ENCODE peak calls at places on chromosome 22, in six cellular contexts. Z is memory B cell; U is stimulated activated CD4-positive, alpha-beta T cell treated with anti-CD3 and anti-CD28 coated beads, Interleukin-1b, Interleukin-23, amount 100 ng/mL, for 24 hours; R is T47D; D is brain microvascular endothelial cell; P is NCI-H2107. G is an unnamed sample.

GRCh38 chr22:20021196-20022181 is 579 bp downstream of the TANGO2 start:
- DNase-seq in Z (no peak), U (no peak), R (peak; percentile 37), D (no peak), P (no peak), G (no peak)

GRCh38 chr22:33302049-33302545 is 243.9 kb upstream of the SYN3 start:
- DNase-seq in Z (peak; percentile 72), U (peak; percentile 29), R (peak; percentile 71), D (peak; percentile 74), P (no peak), G (peak; percentile 33)

GRCh38 chr22:22164541-22165272 is 79.9 kb upstream of the VPREB1 start:
- DNase-seq in Z (no peak), U (no peak), R (no peak), D (no peak), P (peak; percentile 10), G (no peak)

GRCh38 chr22:50102946-50103345 is 13.1 kb downstream of the MOV10L1 start:
- DNase-seq in Z (no peak), U (no peak), R (peak; percentile 10), D (no peak), P (no peak), G (no peak)

GRCh38 chr22:49935561-49935960 is 17.1 kb downstream of the CRELD2 start:
- DNase-seq in Z (no peak), U (no peak), R (no peak), D (no peak), P (no peak), G (no peak)

GRCh38 chr22:19059481-19060278 is 62.5 kb downstream of the DGCR2 start:
- DNase-seq in Z (no peak), U (no peak), R (no peak), D (no peak), P (no peak), G (no peak)

GRCh38 chr22:19997561-19998231 is 18.9 kb downstream of the ARVCF start:
- DNase-seq in Z (no peak), U (no peak), R (no peak), D (no peak), P (no peak), G (no peak)

GRCh38 chr22:42343136-42343484 is 72.7 kb upstream of the TCF20 start:
- DNase-seq in Z (no peak), U (no peak), R (no peak), D (no peak), P (no peak), G (no peak)

GRCh38 chr22:48490513-48491411 is 1336.9 kb downstream of the BRD1 start:
- DNase-seq in Z (no peak), U (no peak), R (no peak), D (no peak), P (no peak), G (no peak)

GRCh38 chr22:41222846-41223507 is 17.8 kb downstream of the CHADL start:
- DNase-seq in Z (no peak), U (no peak), R (no peak), D (no peak), P (no peak), G (no peak)

GRCh38 chr22:30444632-30445437 is 19.3 kb downstream of the MTFP1 start:
- DNase-seq in Z (peak; percentile 36), U (no peak), R (peak; percentile 72), D (peak; percentile 67), P (no peak), G (no peak)

GRCh38 chr22:20316844-20317401 is 2.9 kb downstream of the DGCR6L start:
- DNase-seq in Z (no peak), U (no peak), R (no peak), D (no peak), P (no peak), G (no peak)

GRCh38 chr22:47176573-47177333 is 414.3 kb downstream of the TBC1D22A start:
- DNase-seq in Z (no peak), U (no peak), R (no peak), D (no peak), P (no peak), G (no peak)

G was measured in astrocyte of the cerebellum.